ENCODE peak calls at places on chromosome 7, in five cellular contexts. V is HFFc6; F is activated naive CD4-positive, alpha-beta T cell; I is NCI-H1092 treated with DMSO at 0.1 percent for 48 hours; W is tibial nerve. R is an unnamed sample.

GRCh38 chr7:3605222-3605621 is 304.2 kb downstream of the SDK1 start:
- DNase-seq in V (no peak), F (no peak), I (no peak), W (no peak), R (peak)

GRCh38 chr7:150556521-150557138 is 10.6 kb upstream of the GIMAP4 start:
- DNase-seq in V (no peak), F (no peak), I (no peak), W (no peak), R (no peak)

GRCh38 chr7:33421384-33421783 is 292.0 kb downstream of the BBS9 start:
- DNase-seq in V (no peak), F (no peak), I (peak), W (no peak), R (no peak)

GRCh38 chr7:123030631-123031030 is 35.1 kb upstream of the TAS2R16 start:
- DNase-seq in V (no peak), F (no peak), I (no peak), W (no peak), R (no peak)

GRCh38 chr7:148941598-148942280 is 57.6 kb upstream of the EZH2 start:
- DNase-seq in V (peak), F (peak), I (peak), W (peak), R (peak)

GRCh38 chr7:131544449-131545425 is 11.7 kb downstream of the PODXL start:
- DNase-seq in V (peak), F (no peak), I (peak), W (no peak), R (peak)

GRCh38 chr7:112556633-112557032 is 75.8 kb downstream of the LSMEM1 start:
- DNase-seq in V (no peak), F (no peak), I (no peak), W (no peak), R (no peak)

GRCh38 chr7:77797734-77798393 is 370 bp downstream of the TMEM60 start:
- DNase-seq in V (no peak), F (peak), I (peak), W (no peak), R (peak)

GRCh38 chr7:23893172-23893941 is 183.3 kb downstream of the STK31 start:
- DNase-seq in V (no peak), F (no peak), I (no peak), W (no peak), R (peak)

GRCh38 chr7:100142461-100142860 is 6.3 kb upstream of the LAMTOR4 start:
- DNase-seq in V (no peak), F (no peak), I (no peak), W (no peak), R (no peak)

GRCh38 chr7:11557627-11558026 is 274.4 kb downstream of the THSD7A start:
- DNase-seq in V (no peak), F (no peak), I (no peak), W (no peak), R (peak)

GRCh38 chr7:131859162-131859821 is 302.9 kb upstream of the PODXL start:
- DNase-seq in V (peak), F (peak), I (peak), W (peak), R (peak)

GRCh38 chr7:77426521-77427051 is 10.4 kb upstream of the GSAP start:
- DNase-seq in V (peak), F (no peak), I (no peak), W (no peak), R (no peak)

GRCh38 chr7:140653319-140654108 is 12.9 kb upstream of the DENND2A start:
- DNase-seq in V (peak), F (no peak), I (peak), W (no peak), R (peak)

GRCh38 chr7:35553498-35553897 is 141.4 kb downstream of the HERPUD2 start:
- DNase-seq in V (no peak), F (no peak), I (no peak), W (no peak), R (no peak)

GRCh38 chr7:158500651-158501052 is 87.0 kb downstream of the PTPRN2 start:
- DNase-seq in V (no peak), F (no peak), I (no peak), W (no peak), R (no peak)

GRCh38 chr7:28115261-28115660 is 65.3 kb downstream of the JAZF1 start:
- DNase-seq in V (no peak), F (no peak), I (no peak), W (no peak), R (no peak)

GRCh38 chr7:143381427-143382125 is 431 bp downstream of the ZYX start:
- DNase-seq in V (peak), F (peak), I (no peak), W (peak), R (peak)

GRCh38 chr7:152615052-152615741 is 60.7 kb downstream of the XRCC2 start:
- DNase-seq in V (no peak), F (no peak), I (peak), W (no peak), R (no peak)

GRCh38 chr7:112272921-112273561 is 66.5 kb downstream of the ZNF277 start:
- DNase-seq in V (no peak), F (no peak), I (peak), W (no peak), R (no peak)

GRCh38 chr7:7178081-7178480 is 4.3 kb upstream of the C1GALT1 start:
- DNase-seq in V (peak), F (no peak), I (no peak), W (no peak), R (no peak)

GRCh38 chr7:148803094-148803493 is 81.0 kb downstream of the EZH2 start:
- DNase-seq in V (no peak), F (no peak), I (no peak), W (no peak), R (no peak)

GRCh38 chr7:116194115-116194514 is 16.2 kb upstream of the TES start:
- DNase-seq in V (no peak), F (no peak), I (no peak), W (no peak), R (no peak)

GRCh38 chr7:36387437-36388345 is 2.0 kb upstream of the ANLN start:
- DNase-seq in V (peak), F (no peak), I (no peak), W (no peak), R (no peak)

R was measured in brain microvascular endothelial cell.